ENCODE peak calls at places on chromosomes 3 and 15, in five cellular contexts. One of them, this sample, is unnamed.

GRCh38 chr3:42369304-42369703 is 41.1 kb downstream of the LYZL4 start:
- DNase-seq in A549: no peak
- DNase-seq in HL-60: no peak
- DNase-seq in Panc1: no peak
- DNase-seq in K562: no peak
- DNase-seq in this sample: no peak

GRCh38 chr15:48675436-48675835 is 29.9 kb upstream of the FBN1 start:
- DNase-seq in A549: no peak
- DNase-seq in HL-60: no peak
- DNase-seq in Panc1: no peak
- DNase-seq in K562: no peak
- DNase-seq in this sample: no peak

GRCh38 chr3:123587399-123587798 is 2.5 kb upstream of the HACD2 start:
- DNase-seq in A549: no peak
- DNase-seq in HL-60: no peak
- DNase-seq in Panc1: no peak
- DNase-seq in K562: no peak
- DNase-seq in this sample: no peak

GRCh38 chr3:21697707-21698106 is 53.3 kb downstream of the ZNF385D start:
- DNase-seq in A549: no peak
- DNase-seq in HL-60: no peak
- DNase-seq in Panc1: no peak
- DNase-seq in K562: no peak
- DNase-seq in this sample: no peak

GRCh38 chr15:38611228-38611627 is 46.6 kb upstream of the RASGRP1 start:
- DNase-seq in A549: no peak
- DNase-seq in HL-60: no peak
- DNase-seq in Panc1: no peak
- DNase-seq in K562: no peak
- DNase-seq in this sample: no peak

GRCh38 chr15:48631191-48631770 is 14.2 kb downstream of the FBN1 start:
- DNase-seq in A549: no peak
- DNase-seq in HL-60: no peak
- DNase-seq in Panc1: no peak
- DNase-seq in K562: peak; percentile 12
- DNase-seq in this sample: no peak

GRCh38 chr3:97848779-97849178 is 27.0 kb downstream of the CRYBG3 start:
- DNase-seq in A549: no peak
- DNase-seq in HL-60: no peak
- DNase-seq in Panc1: no peak
- DNase-seq in K562: no peak
- DNase-seq in this sample: no peak

GRCh38 chr15:94282269-94283250 is 51.2 kb downstream of the MCTP2 start:
- DNase-seq in A549: no peak
- DNase-seq in HL-60: no peak
- DNase-seq in Panc1: no peak
- DNase-seq in K562: no peak
- DNase-seq in this sample: no peak

GRCh38 chr3:113590983-113591382 is 58.6 kb downstream of the SIDT1 start:
- DNase-seq in A549: no peak
- DNase-seq in HL-60: no peak
- DNase-seq in Panc1: no peak
- DNase-seq in K562: no peak
- DNase-seq in this sample: no peak

GRCh38 chr3:197021231-197021630 is 8.4 kb downstream of the MELTF start:
- DNase-seq in A549: no peak
- DNase-seq in HL-60: no peak
- DNase-seq in Panc1: no peak
- DNase-seq in K562: no peak
- DNase-seq in this sample: no peak

GRCh38 chr3:98657429-98657828 is 64.0 kb upstream of the CPOX start:
- DNase-seq in A549: peak; percentile 8
- DNase-seq in HL-60: no peak
- DNase-seq in Panc1: no peak
- DNase-seq in K562: peak; percentile 3
- DNase-seq in this sample: peak; percentile 15

GRCh38 chr3:125150525-125151436 is 61.8 kb downstream of the SLC12A8 start:
- DNase-seq in A549: peak; percentile 40
- DNase-seq in HL-60: peak; percentile 62
- DNase-seq in Panc1: peak; percentile 77
- DNase-seq in K562: peak; percentile 46
- DNase-seq in this sample: peak; percentile 66

GRCh38 chr3:40925228-40925627 is 274.1 kb upstream of the CTNNB1 start:
- DNase-seq in A549: no peak
- DNase-seq in HL-60: no peak
- DNase-seq in Panc1: no peak
- DNase-seq in K562: no peak
- DNase-seq in this sample: no peak

GRCh38 chr15:76335851-76336253 is 721 bp upstream of the ISL2 start:
- DNase-seq in A549: peak; percentile 81
- DNase-seq in HL-60: no peak
- DNase-seq in Panc1: no peak
- DNase-seq in K562: peak; percentile 44
- DNase-seq in this sample: no peak

GRCh38 chr15:73924258-73924921 is 1.9 kb upstream of the LOXL1 start:
- DNase-seq in A549: peak; percentile 17
- DNase-seq in HL-60: no peak
- DNase-seq in Panc1: no peak
- DNase-seq in K562: no peak
- DNase-seq in this sample: no peak

GRCh38 chr15:48507416-48508065 is 138.0 kb downstream of the FBN1 start:
- DNase-seq in A549: peak; percentile 17
- DNase-seq in HL-60: no peak
- DNase-seq in Panc1: peak; percentile 39
- DNase-seq in K562: peak; percentile 38
- DNase-seq in this sample: peak; percentile 47

GRCh38 chr15:94126999-94127398 is 104.4 kb upstream of the MCTP2 start:
- DNase-seq in A549: no peak
- DNase-seq in HL-60: no peak
- DNase-seq in Panc1: no peak
- DNase-seq in K562: no peak
- DNase-seq in this sample: no peak

GRCh38 chr3:124783696-124784095 is 53.4 kb downstream of the UMPS start:
- DNase-seq in A549: no peak
- DNase-seq in HL-60: no peak
- DNase-seq in Panc1: no peak
- DNase-seq in K562: no peak
- DNase-seq in this sample: no peak

GRCh38 chr15:89810837-89811236 is 3.8 kb downstream of the ANPEP start:
- DNase-seq in A549: no peak
- DNase-seq in HL-60: no peak
- DNase-seq in Panc1: no peak
- DNase-seq in K562: no peak
- DNase-seq in this sample: no peak

GRCh38 chr15:86570738-86571137 is 491.1 kb downstream of the AGBL1 start:
- DNase-seq in A549: no peak
- DNase-seq in HL-60: no peak
- DNase-seq in Panc1: no peak
- DNase-seq in K562: no peak
- DNase-seq in this sample: no peak

GRCh38 chr3:69084668-69085542 is at the start of gene ARL6IP5:
- DNase-seq in A549: peak; percentile 61
- DNase-seq in HL-60: peak; percentile 81
- DNase-seq in Panc1: no peak
- DNase-seq in K562: peak; percentile 77
- DNase-seq in this sample: peak; percentile 87
- TF ChIP-seq REST in A549: no peak
- TF ChIP-seq REST in HL-60: peak; percentile 12
- TF ChIP-seq REST in Panc1: no peak
- TF ChIP-seq REST in K562: no peak
- TF ChIP-seq REST in this sample: no peak

GRCh38 chr3:192801985-192802384 is 74.6 kb upstream of the FGF12 start:
- DNase-seq in A549: no peak
- DNase-seq in HL-60: no peak
- DNase-seq in Panc1: no peak
- DNase-seq in K562: no peak
- DNase-seq in this sample: no peak

GRCh38 chr3:192804502-192804901 is 77.2 kb upstream of the FGF12 start:
- DNase-seq in A549: no peak
- DNase-seq in HL-60: no peak
- DNase-seq in Panc1: no peak
- DNase-seq in K562: no peak
- DNase-seq in this sample: no peak

DNA sequence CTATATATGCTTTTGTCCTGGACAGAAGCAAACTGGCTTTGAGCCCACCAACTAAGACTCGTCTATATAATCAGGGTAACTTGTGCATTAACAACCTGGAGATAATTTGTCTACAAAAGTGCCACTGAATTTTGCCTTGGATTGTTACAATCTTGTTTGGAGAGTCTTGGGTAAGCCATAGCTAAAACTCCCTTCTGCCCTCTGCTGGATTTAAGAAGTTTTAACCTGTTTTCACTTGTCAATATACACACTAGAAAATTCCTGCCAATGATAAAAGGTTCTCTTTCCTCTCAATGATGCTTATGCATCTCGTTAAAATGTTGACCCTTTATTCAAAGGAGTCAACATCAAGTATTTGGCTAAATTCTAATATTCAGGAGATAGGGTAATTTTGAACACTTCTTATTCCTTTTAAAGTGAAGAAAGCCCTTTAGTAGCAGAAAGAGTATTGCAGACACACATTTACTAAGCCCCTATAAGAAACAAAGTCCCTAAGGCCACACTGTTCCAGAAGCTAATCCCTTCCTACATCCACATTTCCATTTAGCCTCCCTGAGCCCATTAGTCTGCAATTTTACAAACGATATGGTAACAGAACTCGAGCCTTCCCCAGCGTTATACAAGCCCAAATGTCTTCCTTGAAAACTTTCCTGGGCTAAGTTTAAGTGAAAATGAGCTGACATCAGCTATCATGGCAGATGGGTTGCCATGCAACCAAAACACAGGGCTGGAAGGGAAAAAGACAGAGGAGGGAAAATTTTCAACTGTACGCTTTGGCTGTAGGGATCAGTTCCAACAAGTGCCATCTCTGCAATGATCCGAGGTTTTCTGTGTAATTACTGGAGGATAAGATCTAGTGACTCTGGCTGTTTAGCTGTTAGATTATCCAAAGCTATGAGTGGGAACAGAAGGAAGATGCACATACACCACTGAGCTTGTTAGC is 75.9 kb upstream of the FGF12 start:
- DNase-seq in A549: peak; percentile 50
- DNase-seq in HL-60: no peak
- DNase-seq in Panc1: no peak
- DNase-seq in K562: peak; percentile 34
- DNase-seq in this sample: peak; percentile 38
- TF ChIP-seq REST in A549: no peak
- TF ChIP-seq REST in HL-60: no peak
- TF ChIP-seq REST in Panc1: no peak
- TF ChIP-seq REST in K562: no peak
- TF ChIP-seq REST in this sample: no peak

GRCh38 chr3:156739976-156740375 is 65.6 kb downstream of the TIPARP start:
- DNase-seq in A549: no peak
- DNase-seq in HL-60: no peak
- DNase-seq in Panc1: no peak
- DNase-seq in K562: no peak
- DNase-seq in this sample: no peak

GRCh38 chr3:156732715-156733114 is 58.3 kb downstream of the TIPARP start:
- DNase-seq in A549: no peak
- DNase-seq in HL-60: no peak
- DNase-seq in Panc1: no peak
- DNase-seq in K562: no peak
- DNase-seq in this sample: no peak

GRCh38 chr3:156729460-156730179 is 55.2 kb downstream of the TIPARP start:
- DNase-seq in A549: no peak
- DNase-seq in HL-60: no peak
- DNase-seq in Panc1: no peak
- DNase-seq in K562: no peak
- DNase-seq in this sample: no peak

GRCh38 chr3:156738251-156738650 is 63.9 kb downstream of the TIPARP start:
- DNase-seq in A549: no peak
- DNase-seq in HL-60: no peak
- DNase-seq in Panc1: no peak
- DNase-seq in K562: no peak
- DNase-seq in this sample: no peak

GRCh38 chr3:156735471-156735870 is 61.1 kb downstream of the TIPARP start:
- DNase-seq in A549: no peak
- DNase-seq in HL-60: no peak
- DNase-seq in Panc1: no peak
- DNase-seq in K562: no peak
- DNase-seq in this sample: no peak
- TF ChIP-seq REST in A549: no peak
- TF ChIP-seq REST in HL-60: no peak
- TF ChIP-seq REST in Panc1: no peak
- TF ChIP-seq REST in K562: no peak
- TF ChIP-seq REST in this sample: no peak

DNA sequence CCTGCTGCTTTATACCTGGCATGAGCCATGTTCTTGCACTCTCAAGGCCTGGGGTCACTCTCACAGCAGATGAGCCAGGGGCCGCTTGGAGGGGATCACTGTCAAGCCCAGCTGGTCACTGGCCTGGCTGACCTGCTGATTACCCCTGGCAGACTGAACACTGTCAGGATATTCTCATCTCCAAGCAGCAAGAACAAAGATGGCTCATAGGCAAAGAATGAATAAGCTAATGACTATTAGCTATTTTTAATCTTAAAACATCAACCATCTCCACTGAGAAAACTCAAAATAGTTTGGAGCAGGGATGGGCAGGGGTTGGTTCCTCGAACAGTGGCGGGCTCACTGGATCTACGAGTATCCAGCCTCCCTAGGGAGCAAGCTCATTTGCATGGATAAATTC is 64.4 kb upstream of the ACAN start:
- DNase-seq in A549: no peak
- DNase-seq in HL-60: no peak
- DNase-seq in Panc1: no peak
- DNase-seq in K562: no peak
- DNase-seq in this sample: no peak
- TF ChIP-seq REST in A549: no peak
- TF ChIP-seq REST in HL-60: no peak
- TF ChIP-seq REST in Panc1: no peak
- TF ChIP-seq REST in K562: no peak
- TF ChIP-seq REST in this sample: no peak

GRCh38 chr3:37985637-37986320 is 4.8 kb upstream of the VILL start:
- DNase-seq in A549: no peak
- DNase-seq in HL-60: no peak
- DNase-seq in Panc1: no peak
- DNase-seq in K562: no peak
- DNase-seq in this sample: no peak

GRCh38 chr3:37987315-37987697 is 3.3 kb upstream of the VILL start:
- DNase-seq in A549: no peak
- DNase-seq in HL-60: no peak
- DNase-seq in Panc1: no peak
- DNase-seq in K562: no peak
- DNase-seq in this sample: no peak

GRCh38 chr3:37988931-37989525 is 1.6 kb upstream of the VILL start:
- DNase-seq in A549: no peak
- DNase-seq in HL-60: no peak
- DNase-seq in Panc1: no peak
- DNase-seq in K562: no peak
- DNase-seq in this sample: no peak

GRCh38 chr3:37986479-37987314 is 3.9 kb upstream of the VILL start:
- DNase-seq in A549: no peak
- DNase-seq in HL-60: no peak
- DNase-seq in Panc1: no peak
- DNase-seq in K562: peak; percentile 98
- DNase-seq in this sample: no peak

GRCh38 chr3:37987751-37988179 is 2.8 kb upstream of the VILL start:
- DNase-seq in A549: no peak
- DNase-seq in HL-60: peak; percentile 75
- DNase-seq in Panc1: no peak
- DNase-seq in K562: no peak
- DNase-seq in this sample: no peak
- TF ChIP-seq REST in A549: no peak
- TF ChIP-seq REST in HL-60: no peak
- TF ChIP-seq REST in Panc1: no peak
- TF ChIP-seq REST in K562: no peak
- TF ChIP-seq REST in this sample: no peak

This sample was measured in HCT116.